ENCODE peak calls at places on chromosome 6, in eight cellular contexts. C, L, V, F, B, Y, N and D are unnamed samples.

GRCh38 chr6:88804701-88805100 is 158.7 kb downstream of the RNGTT start:
- DNase-seq in F (no peak), N (no peak), B (no peak), C (no peak), V (no peak), Y (no peak), L (no peak), D (no peak)

GRCh38 chr6:38158762-38159350 is 339.3 kb downstream of the ZFAND3 start:
- DNase-seq in B (no peak), N (no peak), C (no peak), F (no peak), Y (no peak), V (no peak), L (peak; percentile 46), D (no peak)

GRCh38 chr6:138493413-138493812 is 5.9 kb downstream of the NHSL1 start:
- DNase-seq in V (no peak), L (no peak), F (no peak), B (no peak), N (no peak), Y (peak; percentile 87), C (no peak), D (no peak)

GRCh38 chr6:69398729-69399128 is 398.1 kb downstream of the LMBRD1 start:
- DNase-seq in L (no peak), Y (no peak), F (no peak), C (no peak), B (no peak), V (no peak), N (no peak), D (no peak)

GRCh38 chr6:47138046-47138445 is 95.9 kb upstream of the ADGRF1 start:
- DNase-seq in F (no peak), N (no peak), Y (no peak), C (no peak), B (no peak), L (no peak), V (no peak), D (no peak)

GRCh38 chr6:152452639-152453038 is 184.5 kb downstream of the SYNE1 start:
- DNase-seq in Y (no peak), L (no peak), F (no peak), N (no peak), C (no peak), V (no peak), B (no peak), D (no peak)

GRCh38 chr6:90110971-90111370 is 185.7 kb downstream of the BACH2 start:
- DNase-seq in Y (no peak), F (no peak), C (no peak), B (no peak), L (no peak), N (no peak), V (no peak), D (peak; percentile 43)

GRCh38 chr6:162211777-162212176 is 515.8 kb downstream of the PRKN start:
- DNase-seq in V (no peak), N (no peak), Y (no peak), C (no peak), F (no peak), B (no peak), L (no peak), D (no peak)

GRCh38 chr6:18498408-18498807 is 111.3 kb downstream of the RNF144B start:
- DNase-seq in L (no peak), V (no peak), N (no peak), Y (no peak), B (no peak), C (no peak), F (no peak), D (no peak)

GRCh38 chr6:151119823-151120524 is 119.8 kb upstream of the AKAP12 start:
- DNase-seq in C (no peak), Y (no peak), V (no peak), B (no peak), F (peak; percentile 43), N (no peak), L (no peak), D (no peak)

GRCh38 chr6:130054725-130055124 is 36.3 kb downstream of the L3MBTL3 start:
- DNase-seq in B (no peak), V (no peak), C (no peak), L (no peak), N (no peak), F (no peak), Y (no peak), D (no peak)
- H3K9me3 ChIP-seq in B (no peaks in the 10 kb centered on the region), V (no peaks in the 10 kb centered on the region), C (no peaks in the 10 kb centered on the region), L (no peaks in the 10 kb centered on the region), N (no peaks in the 10 kb centered on the region), F (no peaks in the 10 kb centered on the region), Y (no peaks in the 10 kb centered on the region), D (no peaks in the 10 kb centered on the region)

GRCh38 chr6:163750436-163751031 is 336.0 kb downstream of the QKI start:
- DNase-seq in B (peak; percentile 42), N (no peak), C (no peak), V (no peak), Y (peak; percentile 7), F (peak; percentile 39), L (no peak), D (no peak)

GRCh38 chr6:163751032-163751525 is 336.6 kb downstream of the QKI start:
- DNase-seq in V (no peak), N (no peak), C (no peak), F (peak; percentile 69), B (no peak), Y (peak; percentile 12), L (peak; percentile 77), D (no peak)

GRCh38 chr6:163754866-163755265 is 340.3 kb downstream of the QKI start:
- DNase-seq in F (no peak), B (no peak), Y (no peak), V (no peak), L (no peak), N (no peak), C (no peak), D (no peak)

GRCh38 chr6:163753430-163753829 is 338.9 kb downstream of the QKI start:
- DNase-seq in F (peak; percentile 15), C (no peak), V (no peak), L (no peak), B (no peak), Y (no peak), N (no peak), D (no peak)

DNA sequence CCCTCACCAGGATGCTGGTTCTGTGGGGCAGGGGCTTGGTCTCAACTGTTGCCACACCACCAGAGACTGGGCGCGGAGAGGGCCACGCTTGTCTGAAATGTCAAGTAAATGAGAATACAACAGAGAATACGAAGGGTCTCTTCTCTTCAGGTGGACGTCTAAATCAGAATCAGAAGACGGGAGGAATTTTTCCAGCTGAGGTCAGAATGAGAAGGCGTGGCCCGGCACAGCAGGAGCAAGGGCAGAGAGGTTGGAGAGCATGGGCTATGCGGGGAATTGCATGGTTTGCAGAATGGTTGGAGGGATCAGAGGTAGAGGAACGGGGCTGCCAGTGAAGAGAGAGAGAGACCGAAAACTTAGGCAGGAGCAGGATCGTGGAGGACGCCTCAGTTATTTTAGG is 337.9 kb downstream of the QKI start:
- DNase-seq in V (no peak), C (no peak), N (no peak), L (no peak), B (no peak), F (peak; percentile 50), Y (no peak), D (no peak)
- H3K4me3 ChIP-seq in V (no peak overlapping the region), C (no peak overlapping the region), N (no peak overlapping the region), L (no peak overlapping the region), B (no peak overlapping the region), F (no peak overlapping the region), Y (no peak overlapping the region), D (no peak overlapping the region)

GRCh38 chr6:91167846-91168245 is 581.0 kb upstream of the MAP3K7 start:
- DNase-seq in C (no peak), N (no peak), V (no peak), L (no peak), F (peak; percentile 57), Y (no peak), B (no peak), D (no peak)
- H3K9me3 ChIP-seq in C (no peaks in the 10 kb centered on the region), N (no peaks in the 10 kb centered on the region), V (no peaks in the 10 kb centered on the region), L (no peaks in the 10 kb centered on the region), F (no peaks in the 10 kb centered on the region), Y (no peaks in the 10 kb centered on the region), B (no peaks in the 10 kb centered on the region), D (no peaks in the 10 kb centered on the region)

GRCh38 chr6:43493833-43494232 is 16.3 kb downstream of the LRRC73 start:
- DNase-seq in Y (peak; percentile 68), L (no peak), C (no peak), F (no peak), V (no peak), N (no peak), B (no peak), D (no peak)

GRCh38 chr6:43493230-43493629 is 15.9 kb downstream of the TJAP1 start:
- DNase-seq in V (no peak), B (no peak), N (no peak), F (no peak), Y (no peak), L (no peak), C (no peak), D (no peak)

GRCh38 chr6:43492673-43493072 is 15.3 kb downstream of the TJAP1 start:
- DNase-seq in L (no peak), B (no peak), V (no peak), C (no peak), Y (no peak), N (no peak), F (no peak), D (no peak)

GRCh38 chr6:43490523-43490939 is 13.2 kb downstream of the TJAP1 start:
- DNase-seq in L (no peak), C (no peak), B (no peak), N (no peak), V (no peak), F (no peak), Y (no peak), D (no peak)

GRCh38 chr6:43491750-43492661 is 14.6 kb downstream of the TJAP1 start:
- DNase-seq in Y (peak; percentile 68), C (no peak), F (no peak), B (peak; percentile 84), L (peak; percentile 84), V (peak; percentile 72), N (peak; percentile 76), D (no peak)
- H3K4me3 ChIP-seq in Y (no peak overlapping the region), C (no peak overlapping the region), F (no peak overlapping the region), B (no peak overlapping the region), L (no peak overlapping the region), V (no peak overlapping the region), N (no peak overlapping the region), D (no peak overlapping the region)

DNA sequence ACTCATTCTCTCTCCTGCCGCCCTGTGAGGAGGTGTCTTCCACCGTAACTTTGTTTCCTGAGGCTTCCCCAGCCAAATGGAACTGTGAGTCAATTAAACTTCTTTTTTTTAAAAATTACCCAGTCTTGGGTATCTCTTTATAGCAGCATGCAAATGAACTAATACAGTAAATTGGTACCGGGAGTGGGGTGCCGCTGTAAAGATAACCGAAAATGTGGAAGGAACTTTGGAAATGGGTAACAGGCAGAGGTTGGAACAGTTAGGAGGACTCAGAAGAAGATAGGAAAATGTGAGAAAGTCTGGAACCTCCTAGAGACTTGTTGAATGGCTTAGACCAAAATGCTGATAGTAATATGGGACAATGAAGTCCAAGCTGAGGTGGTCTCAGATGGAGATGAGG is 55.8 kb downstream of the EPB41L2 start:
- DNase-seq in N (no peak), C (no peak), V (no peak), L (no peak), F (no peak), Y (no peak), B (no peak), D (no peak)
- H3K9me3 ChIP-seq in N (peaks cover 4% of the 10 kb centered on the region), C (peaks cover 22% of the 10 kb centered on the region), V (no peaks in the 10 kb centered on the region), L (peaks cover 8% of the 10 kb centered on the region), F (peaks cover 48% of the 10 kb centered on the region), Y (peaks cover 18% of the 10 kb centered on the region), B (peaks cover 17% of the 10 kb centered on the region), D (no peaks in the 10 kb centered on the region)

GRCh38 chr6:170248111-170248805 is 42.6 kb downstream of the DLL1 start:
- DNase-seq in N (no peak), C (no peak), L (no peak), Y (no peak), F (no peak), B (no peak), V (no peak), D (no peak)
- H3K4me3 ChIP-seq in N (no peak overlapping the region), C (no peak overlapping the region), L (no peak overlapping the region), Y (no peak overlapping the region), F (no peak overlapping the region), B (peak overlapping the region; percentile 36), V (no peak overlapping the region), D (no peak overlapping the region)

GRCh38 chr6:27295301-27296079 is 16.6 kb downstream of the POM121L2 start:
- DNase-seq in B (no peak), C (no peak), V (no peak), N (no peak), Y (peak; percentile 82), F (peak; percentile 82), L (no peak), D (no peak)
- H3K9me3 ChIP-seq in B (peaks cover 1% of the 10 kb centered on the region), C (no peaks in the 10 kb centered on the region), V (no peaks in the 10 kb centered on the region), N (peaks cover 38% of the 10 kb centered on the region), Y (no peaks in the 10 kb centered on the region), F (no peaks in the 10 kb centered on the region), L (no peaks in the 10 kb centered on the region), D (peaks cover 10% of the 10 kb centered on the region)